ENCODE peak calls at places on chromosomes 3 and 15, in six cellular contexts. A is substantia nigra, J is right lobe of liver, O is ELF-1, M is AG04450, C is left ventricle myocardium superior. E is an unnamed sample.

GRCh38 chr3:187705164-187705563 is 2.8 kb upstream of the RTP2 start:
- DNase-seq in C (no peak), O (no peak), J (no peak), A (no peak), M (no peak), E (no peak)

GRCh38 chr3:108136888-108137814 is 46.3 kb upstream of the CD47 start:
- DNase-seq in C (no peak), M (no peak), J (no peak), O (no peak), A (no peak), E (no peak)

GRCh38 chr3:100057716-100058575 is 56.4 kb downstream of the FILIP1L start:
- DNase-seq in C (no peak), J (no peak), M (no peak), A (no peak), O (no peak), E (no peak)

GRCh38 chr3:160686955-160687535 is 10.1 kb downstream of the ARL14 start:
- DNase-seq in C (no peak), A (no peak), M (no peak), O (no peak), J (no peak), E (peak)

GRCh38 chr15:76340802-76341365 is 4.3 kb downstream of the ISL2 start:
- DNase-seq in J (no peak), A (no peak), O (peak), C (peak), M (no peak), E (peak)

GRCh38 chr15:83094592-83094991 is 12.9 kb upstream of the TM6SF1 start:
- DNase-seq in J (no peak), C (no peak), O (no peak), M (no peak), A (no peak), E (no peak)

GRCh38 chr15:77035584-77035983 is 35.3 kb downstream of the TSPAN3 start:
- DNase-seq in C (no peak), O (no peak), A (no peak), J (peak), M (no peak), E (no peak)

GRCh38 chr15:29139072-29139471 is 130.6 kb downstream of the NSMCE3 start:
- DNase-seq in C (no peak), O (no peak), A (no peak), J (peak), M (no peak), E (no peak)

GRCh38 chr15:40150163-40150925 is 10.5 kb upstream of the BUB1B start:
- DNase-seq in M (no peak), J (no peak), A (no peak), O (no peak), C (no peak), E (peak)

GRCh38 chr3:124985358-124985757 is 50.8 kb upstream of the MUC13 start:
- DNase-seq in O (no peak), A (no peak), M (peak), C (no peak), J (no peak), E (peak)

E was measured in trophoblast cell.